ENCODE peak calls at places on chromosomes 12 and 14, in eight cellular contexts. I is effector memory CD4-positive, alpha-beta T cell; P is SK-N-SH; A is mesendoderm; F is CD8-positive, alpha-beta memory T cell; U is right lobe of liver; O is ovary; C is pancreas. B is an unnamed sample. For H3K4me1, the result is how much of the 10 kb centered on the place peaks cover.

GRCh38 chr12:30197392-30198047 is 413.8 kb upstream of the TMTC1 start:
- DNase-seq in I (no peak), P (no peak), A (peak), F (no peak), U (no peak), O (no peak), C (no peak), B (no peak)

GRCh38 chr12:54012631-54013398 is 4.0 kb downstream of the HOXC8 start:
- DNase-seq in I (no peak), P (no peak), A (no peak), F (no peak), U (no peak), O (no peak), C (no peak), B (no peak)

GRCh38 chr14:30958555-30959407 is 66.7 kb upstream of the AP4S1 start:
- DNase-seq in I (no peak), P (no peak), A (no peak), F (no peak), U (no peak), O (no peak), C (no peak), B (no peak)

GRCh38 chr14:77307099-77307496 is 13.6 kb downstream of the POMT2 start:
- DNase-seq in I (no peak), P (peak), A (no peak), F (no peak), U (no peak), O (no peak), C (no peak), B (no peak)

GRCh38 chr12:20798561-20798960 is 11.9 kb upstream of the SLCO1B3 start:
- DNase-seq in I (no peak), P (peak), A (peak), F (no peak), U (no peak), O (no peak), C (no peak), B (no peak)

GRCh38 chr12:29054790-29055663 is 94.1 kb upstream of the FAR2 start:
- DNase-seq in I (no peak), P (peak), A (no peak), F (no peak), U (no peak), O (no peak), C (no peak), B (no peak)

GRCh38 chr14:67564236-67564635 is 31.1 kb downstream of the PLEKHH1 start:
- DNase-seq in I (no peak), P (no peak), A (no peak), F (no peak), U (no peak), O (no peak), C (no peak), B (no peak)

GRCh38 chr12:50401383-50402155 is 884 bp downstream of the LARP4 start:
- DNase-seq in I (no peak), P (no peak), A (peak), F (peak), U (peak), O (peak), C (no peak), B (no peak)

GRCh38 chr12:107091989-107092641 is 1.2 kb downstream of the CRY1 start:
- DNase-seq in I (no peak), P (peak), A (peak), F (peak), U (no peak), O (peak), C (peak), B (no peak)

GRCh38 chr12:94618995-94619695 is 31.2 kb downstream of the TMCC3 start:
- DNase-seq in I (no peak), P (no peak), A (no peak), F (no peak), U (no peak), O (no peak), C (no peak), B (no peak)

GRCh38 chr12:115079760-115080159 is 395.8 kb upstream of the TBX3 start:
- DNase-seq in I (no peak), P (no peak), A (peak), F (no peak), U (no peak), O (no peak), C (peak), B (no peak)

GRCh38 chr12:130156652-130157275 is 5.5 kb upstream of the FZD10 start:
- DNase-seq in I (no peak), P (no peak), A (no peak), F (no peak), U (no peak), O (no peak), C (no peak), B (no peak)

GRCh38 chr14:79098324-79098723 is 928.2 kb downstream of the NRXN3 start:
- DNase-seq in I (no peak), P (no peak), A (no peak), F (no peak), U (no peak), O (no peak), C (no peak), B (no peak)

GRCh38 chr14:41642402-41643195 is 35.9 kb downstream of the LRFN5 start:
- DNase-seq in I (no peak), P (no peak), A (no peak), F (no peak), U (no peak), O (no peak), C (no peak), B (no peak)

GRCh38 chr14:32186248-32186647 is 15.6 kb upstream of the RNU6-7 start:
- DNase-seq in I (no peak), P (no peak), A (no peak), F (no peak), U (no peak), O (no peak), C (no peak), B (no peak)

GRCh38 chr14:73269729-73270651 is 32.7 kb downstream of the PAPLN start:
- DNase-seq in I (no peak), P (peak), A (no peak), F (no peak), U (no peak), O (peak), C (peak), B (peak)

GRCh38 chr14:52043690-52044089 is 25.2 kb downstream of the NID2 start:
- DNase-seq in I (no peak), P (peak), A (peak), F (no peak), U (no peak), O (peak), C (no peak), B (no peak)

GRCh38 chr14:64581817-64582216 is 32.1 kb downstream of the PPP1R36 start:
- DNase-seq in I (no peak), P (no peak), A (no peak), F (no peak), U (no peak), O (no peak), C (no peak), B (no peak)

GRCh38 chr12:32755654-32756475 is at the start of gene YARS2:
- DNase-seq in I (peak), P (peak), A (peak), F (peak), U (peak), O (peak), C (peak), B (peak)

GRCh38 chr14:102213984-102214658 is 74.4 kb downstream of the WDR20 start:
- DNase-seq in I (no peak), P (no peak), A (no peak), F (no peak), U (no peak), O (no peak), C (no peak), B (no peak)

GRCh38 chr12:28222959-28223662 is 32.9 kb downstream of the CCDC91 start:
- DNase-seq in I (no peak), P (no peak), A (no peak), F (peak), U (no peak), O (no peak), C (no peak), B (no peak)

GRCh38 chr12:49664591-49665146 is 41.3 kb downstream of the PRPF40B start:
- DNase-seq in I (no peak), P (peak), A (peak), F (no peak), U (no peak), O (no peak), C (no peak), B (no peak)

GRCh38 chr12:76623929-76624328 is 64.4 kb upstream of the OSBPL8 start:
- DNase-seq in I (no peak), P (no peak), A (peak), F (no peak), U (no peak), O (no peak), C (no peak), B (no peak)

GRCh38 chr12:108822458-108823205 is 34.8 kb downstream of the SSH1 start:
- DNase-seq in I (no peak), P (peak), A (peak), F (no peak), U (no peak), O (no peak), C (no peak), B (no peak)

GRCh38 chr12:53754633-53755261 is 3.0 kb upstream of the CISTR start:
- DNase-seq in I (no peak), P (no peak), A (no peak), F (no peak), U (no peak), O (no peak), C (no peak), B (no peak)

GRCh38 chr14:92937229-92937937 is 14.4 kb downstream of the CHGA start:
- DNase-seq in I (no peak), P (no peak), A (no peak), F (no peak), U (no peak), O (no peak), C (no peak), B (no peak)

GRCh38 chr14:58177125-58177524 is 22.8 kb upstream of the ACTR10 start:
- DNase-seq in I (no peak), P (no peak), A (no peak), F (no peak), U (no peak), O (no peak), C (no peak), B (no peak)

GRCh38 chr12:622420-622819 is 40.8 kb downstream of the NINJ2 start:
- DNase-seq in I (no peak), P (no peak), A (no peak), F (no peak), U (no peak), O (no peak), C (no peak), B (no peak)

GRCh38 chr12:125283521-125283920 is 218.3 kb downstream of the AACS start:
- DNase-seq in I (no peak), P (no peak), A (peak), F (no peak), U (no peak), O (no peak), C (no peak), B (no peak)

GRCh38 chr14:102088012-102088792 is 1.4 kb upstream of the HSP90AA1 start:
- DNase-seq in I (peak), P (no peak), A (peak), F (peak), U (peak), O (peak), C (peak), B (peak)

GRCh38 chr14:64873506-64874220 is 6.0 kb downstream of the SPTB start:
- DNase-seq in I (no peak), P (no peak), A (no peak), F (no peak), U (no peak), O (no peak), C (no peak), B (no peak)

GRCh38 chr14:55306938-55307589 is 35.8 kb downstream of the FBXO34 start:
- DNase-seq in I (no peak), P (no peak), A (peak), F (no peak), U (no peak), O (no peak), C (no peak), B (no peak)
- H3K4me1 ChIP-seq in I (under half), P (under half), A (under half), F (under half), U (under half), O (under half), C (under half), B (half or more)

GRCh38 chr14:34496679-34497513 is 34.9 kb upstream of the SPTSSA start:
- DNase-seq in I (no peak), P (peak), A (peak), F (no peak), U (peak), O (peak), C (peak), B (peak)
- H3K4me3 ChIP-seq in I (no peak), P (no peak), A (no peak), F (no peak), U (no peak), O (no peak), C (no peak), B (peak)

GRCh38 chr12:71356569-71356968 is 83.0 kb upstream of the LGR5 start:
- DNase-seq in I (no peak), P (no peak), A (no peak), F (no peak), U (no peak), O (no peak), C (no peak), B (no peak)
- H3K4me1 ChIP-seq in I (under half), P (under half), A (under half), F (under half), U (under half), O (under half), C (under half), B (under half)

GRCh38 chr12:82857911-82858533 is 171.3 kb downstream of the TMTC2 start:
- DNase-seq in I (no peak), P (no peak), A (peak), F (no peak), U (no peak), O (no peak), C (no peak), B (no peak)

GRCh38 chr12:82855872-82856271 is 169.2 kb downstream of the TMTC2 start:
- DNase-seq in I (no peak), P (no peak), A (no peak), F (no peak), U (no peak), O (no peak), C (no peak), B (no peak)

GRCh38 chr12:82848846-82849245 is 162.1 kb downstream of the TMTC2 start:
- DNase-seq in I (no peak), P (no peak), A (no peak), F (no peak), U (no peak), O (no peak), C (no peak), B (no peak)

GRCh38 chr12:82857276-82857675 is 170.6 kb downstream of the TMTC2 start:
- DNase-seq in I (no peak), P (no peak), A (no peak), F (no peak), U (no peak), O (no peak), C (no peak), B (no peak)

GRCh38 chr12:82852529-82852928 is 165.8 kb downstream of the TMTC2 start:
- DNase-seq in I (no peak), P (no peak), A (no peak), F (no peak), U (no peak), O (no peak), C (no peak), B (no peak)
- H3K4me3 ChIP-seq in I (no peak), P (no peak), A (no peak), F (no peak), U (no peak), O (no peak), C (no peak), B (no peak)

DNA sequence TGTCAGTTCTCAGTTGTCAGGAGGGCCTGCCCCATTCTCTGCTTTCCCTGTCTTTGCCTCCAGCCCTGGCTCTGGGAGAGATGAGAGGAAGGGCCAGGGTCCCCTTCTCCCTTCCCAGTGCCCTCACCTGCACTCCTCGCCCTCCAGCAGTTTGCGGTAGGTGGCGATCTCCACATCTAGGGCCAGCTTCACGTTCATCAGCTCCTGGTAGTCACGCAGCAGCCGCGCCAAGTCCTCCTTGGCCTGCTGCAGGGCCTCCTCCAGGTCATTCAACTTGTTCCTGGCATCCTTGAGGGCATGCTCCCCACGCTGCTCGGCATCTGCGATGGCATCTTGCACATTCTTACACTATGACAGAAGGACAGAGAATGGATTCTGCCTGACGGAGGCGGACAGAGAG is 5.4 kb downstream of the KRT2 start:
- DNase-seq in I (no peak), P (no peak), A (no peak), F (no peak), U (no peak), O (no peak), C (no peak), B (no peak)
- H3K4me1 ChIP-seq in I (under half), P (under half), A (under half), F (half or more), U (under half), O (under half), C (under half), B (under half)

GRCh38 chr12:116879509-116880212 is 1.6 kb downstream of the HRK start:
- DNase-seq in I (no peak), P (peak), A (no peak), F (no peak), U (no peak), O (no peak), C (no peak), B (no peak)
- H3K4me3 ChIP-seq in I (no peak), P (peak), A (peak), F (no peak), U (no peak), O (no peak), C (no peak), B (peak)

DNA sequence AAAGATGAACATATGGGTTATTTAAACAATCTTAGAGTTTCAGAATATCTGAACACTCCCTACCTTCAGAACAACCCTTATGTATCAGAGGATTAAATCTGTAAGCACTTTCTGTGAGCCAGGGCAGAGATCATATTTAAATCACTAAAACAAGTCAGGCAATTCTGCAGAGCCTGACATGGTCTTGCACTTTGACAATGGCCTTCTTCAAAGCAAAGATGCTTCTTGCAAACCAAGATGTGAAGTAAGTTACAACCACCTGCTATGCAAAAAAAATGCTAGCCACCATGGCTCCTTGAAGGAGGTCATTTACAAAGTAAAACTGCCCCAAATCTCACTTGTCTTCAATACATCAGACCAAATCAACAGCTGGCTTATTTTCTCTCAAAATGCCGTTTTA is 3.2 kb downstream of the PPP1CC start:
- DNase-seq in I (no peak), P (no peak), A (no peak), F (no peak), U (no peak), O (no peak), C (no peak), B (no peak)
- H3K4me1 ChIP-seq in I (under half), P (under half), A (under half), F (half or more), U (under half), O (under half), C (under half), B (half or more)

GRCh38 chr12:3398196-3398789 is 92.7 kb upstream of the PRMT8 start:
- DNase-seq in I (no peak), P (no peak), A (no peak), F (no peak), U (no peak), O (no peak), C (no peak), B (no peak)
- H3K4me3 ChIP-seq in I (no peak), P (no peak), A (peak), F (no peak), U (no peak), O (no peak), C (no peak), B (no peak)

GRCh38 chr12:93429448-93429847 is 12.3 kb downstream of the UBE2N start:
- DNase-seq in I (no peak), P (no peak), A (no peak), F (no peak), U (no peak), O (no peak), C (no peak), B (no peak)
- H3K4me1 ChIP-seq in I (under half), P (under half), A (under half), F (half or more), U (under half), O (under half), C (under half), B (half or more)

B was measured in left ventricle myocardium inferior.